ENCODE peak calls at places on chromosome 4, in nine cellular contexts. K is effector CD4-positive, alpha-beta T cell; J is colonic mucosa; N is NCI-H460; Y is iris pigment epithelial cell; Q is HEK293T; Z is D341Med; V is occipital lobe; H is omental fat pad. X is an unnamed sample.

GRCh38 chr4:149409186-149410056 is 406.2 kb downstream of the IQCM start:
- DNase-seq in Q (no peak), Z (no peak), H (peak), N (peak), Y (peak), J (no peak), V (peak), K (no peak), X (no peak)

GRCh38 chr4:10364194-10364593 is 93.0 kb downstream of the ZNF518B start:
- DNase-seq in K (no peak), Q (no peak), J (no peak), N (no peak), V (no peak), H (no peak), Z (no peak), Y (no peak), X (no peak)

GRCh38 chr4:130668859-130669258 is 1572.9 kb downstream of the C4orf33 start:
- DNase-seq in Q (no peak), K (no peak), V (no peak), Z (no peak), Y (no peak), H (no peak), N (no peak), J (no peak), X (no peak)

GRCh38 chr4:41369680-41370079 is 113.0 kb downstream of the UCHL1 start:
- DNase-seq in Y (peak), Q (no peak), V (peak), Z (no peak), N (no peak), J (no peak), K (no peak), H (no peak), X (no peak)

GRCh38 chr4:168666531-168666930 is 169.7 kb downstream of the PALLD start:
- DNase-seq in J (no peak), Q (no peak), N (no peak), K (no peak), Y (peak), Z (no peak), V (no peak), H (no peak), X (no peak)

GRCh38 chr4:113961322-113961698 is 18.1 kb downstream of the ARSJ start:
- DNase-seq in K (no peak), Z (no peak), Y (peak), N (no peak), Q (no peak), V (no peak), J (no peak), H (no peak), X (no peak)

GRCh38 chr4:77332696-77333270 is 175.8 kb downstream of the CCNG2 start:
- DNase-seq in V (no peak), Q (no peak), Y (peak), J (no peak), N (no peak), K (no peak), H (no peak), Z (no peak), X (no peak)

GRCh38 chr4:141713771-141714445 is 77.5 kb downstream of the IL15 start:
- DNase-seq in Q (no peak), Z (no peak), N (no peak), Y (peak), J (no peak), H (no peak), V (no peak), K (no peak), X (no peak)

GRCh38 chr4:85478576-85478975 is 3.6 kb downstream of the ARHGAP24 start:
- DNase-seq in Y (peak), Z (no peak), Q (no peak), N (no peak), K (no peak), H (no peak), J (no peak), V (no peak), X (no peak)

GRCh38 chr4:118765399-118765798 is 70.5 kb downstream of the SEC24D start:
- DNase-seq in H (no peak), N (no peak), K (no peak), Y (peak), Z (peak), Q (no peak), V (no peak), J (no peak), X (no peak)

GRCh38 chr4:86660407-86660806 is 66.3 kb downstream of the PTPN13 start:
- DNase-seq in N (no peak), K (no peak), Q (no peak), Z (no peak), H (no peak), J (no peak), Y (no peak), V (no peak), X (no peak)

GRCh38 chr4:107035711-107036601 is at the start of gene DKK2:
- DNase-seq in Z (peak), Q (peak), Y (peak), J (no peak), N (no peak), H (no peak), V (peak), K (no peak), X (no peak)

GRCh38 chr4:126375462-126376054 is 1060.8 kb downstream of the FAT4 start:
- DNase-seq in Q (no peak), Y (no peak), J (no peak), K (no peak), N (no peak), V (no peak), H (no peak), Z (no peak), X (no peak)

GRCh38 chr4:101689220-101689619 is 101.3 kb upstream of the BANK1 start:
- DNase-seq in K (no peak), V (no peak), N (no peak), H (no peak), Q (no peak), J (no peak), Y (no peak), Z (no peak), X (no peak)

GRCh38 chr4:76702440-76703122 is 195.4 kb downstream of the SOWAHB start:
- DNase-seq in Y (no peak), K (no peak), Z (no peak), V (no peak), H (no peak), Q (no peak), N (no peak), J (no peak), X (no peak)

GRCh38 chr4:142231787-142232186 is 595.4 kb downstream of the IL15 start:
- DNase-seq in J (no peak), N (no peak), K (no peak), Y (no peak), Z (no peak), H (no peak), V (no peak), Q (no peak), X (no peak)

GRCh38 chr4:94207469-94208224 is at the start of gene SMARCAD1:
- DNase-seq in H (peak), K (peak), N (peak), J (peak), Y (peak), Z (peak), Q (peak), V (peak), X (peak)

GRCh38 chr4:3797831-3798500 is 31.8 kb downstream of the ADRA2C start:
- DNase-seq in Q (no peak), Y (no peak), Z (no peak), N (no peak), K (no peak), H (no peak), V (no peak), J (no peak), X (no peak)

GRCh38 chr4:83993774-83994173 is 457.9 kb downstream of the GPAT3 start:
- DNase-seq in Z (no peak), K (no peak), N (no peak), H (no peak), J (no peak), Y (no peak), V (no peak), Q (no peak), X (no peak)

GRCh38 chr4:9898596-9899345 is 117.3 kb downstream of the DRD5 start:
- DNase-seq in H (no peak), N (peak), K (no peak), V (no peak), Y (peak), Z (peak), Q (peak), J (peak), X (no peak)

GRCh38 chr4:16663722-16664121 is 234.7 kb downstream of the LDB2 start:
- DNase-seq in Y (peak), J (no peak), K (no peak), Q (no peak), V (no peak), N (no peak), Z (no peak), H (no peak), X (no peak)

GRCh38 chr4:147754037-147754445 is 22.2 kb downstream of the ARHGAP10 start:
- DNase-seq in N (no peak), J (no peak), K (no peak), V (no peak), Z (no peak), H (no peak), Q (no peak), Y (peak), X (no peak)

GRCh38 chr4:1505511-1506451 is 99.5 kb upstream of the NKX1-1 start:
- DNase-seq in Y (no peak), K (no peak), Q (no peak), J (no peak), V (no peak), Z (peak), N (no peak), H (peak), X (no peak)

GRCh38 chr4:26069218-26069617 is 155.2 kb downstream of the SMIM20 start:
- DNase-seq in J (no peak), Q (peak), Z (peak), K (no peak), Y (peak), H (no peak), N (no peak), V (no peak), X (no peak)

GRCh38 chr4:86935833-86936721 is 1.3 kb downstream of the AFF1 start:
- DNase-seq in Y (peak), V (no peak), Q (peak), N (no peak), Z (peak), J (peak), H (no peak), K (peak), X (peak)

GRCh38 chr4:158513246-158513645 is 8.4 kb upstream of the RXFP1 start:
- DNase-seq in V (no peak), Y (no peak), J (no peak), H (no peak), N (no peak), K (no peak), Z (no peak), Q (no peak), X (no peak)

GRCh38 chr4:38939150-38939549 is 71.5 kb downstream of the FAM114A1 start:
- DNase-seq in H (no peak), Y (no peak), Q (no peak), V (no peak), K (no peak), J (no peak), Z (no peak), N (no peak), X (no peak)

GRCh38 chr4:20493761-20494353 is 206.4 kb upstream of the PACRGL start:
- DNase-seq in J (no peak), K (no peak), H (no peak), Z (no peak), Y (peak), N (no peak), Q (no peak), V (no peak), X (no peak)

GRCh38 chr4:13182136-13182535 is 302.0 kb downstream of the RAB28 start:
- DNase-seq in V (no peak), Y (peak), N (no peak), K (no peak), J (no peak), Q (no peak), Z (no peak), H (no peak), X (no peak)

GRCh38 chr4:145501051-145501660 is 19.5 kb downstream of the SMAD1 start:
- DNase-seq in Z (no peak), Q (no peak), H (no peak), V (no peak), J (no peak), Y (no peak), K (no peak), N (no peak), X (no peak)

GRCh38 chr4:19684079-19684478 is 567.6 kb upstream of the SLIT2 start:
- DNase-seq in Q (no peak), J (no peak), H (no peak), Y (no peak), Z (no peak), N (no peak), K (no peak), V (no peak), X (no peak)

X was measured in CD8-positive, alpha-beta memory T cell.